ENCODE peak calls at places on chromosomes 2 and 18, in seven cellular contexts. One of them, this sample, is unnamed.

GRCh38 chr2:152166633-152167032 is 8.9 kb downstream of the STAM2 start:
- DNase-seq in T-helper 9 cell: no peak
- DNase-seq in sciatic nerve: no peak
- DNase-seq in ELR: peak
- DNase-seq in T-cell: no peak
- DNase-seq in breast epithelium: no peak
- DNase-seq in stimulated activated CD8-positive, alpha-beta memory T cell treated with anti-CD3 and anti-CD28 coated beads, Interleukin-4, amount 100 ng/mL, for 1 hour: no peak
- DNase-seq in this sample: peak

GRCh38 chr2:64243081-64244048 is 99.1 kb upstream of the PELI1 start:
- DNase-seq in stimulated activated CD8-positive, alpha-beta memory T cell treated with anti-CD3 and anti-CD28 coated beads, Interleukin-4, amount 100 ng/mL, for 1 hour: no peak
- DNase-seq in T-helper 9 cell: no peak
- DNase-seq in breast epithelium: no peak
- DNase-seq in sciatic nerve: no peak
- DNase-seq in ELR: no peak
- DNase-seq in T-cell: no peak
- DNase-seq in this sample: no peak

GRCh38 chr18:34494359-34494696 is 215.8 kb upstream of the DTNA start:
- DNase-seq in sciatic nerve: no peak
- DNase-seq in T-cell: no peak
- DNase-seq in T-helper 9 cell: no peak
- DNase-seq in ELR: no peak
- DNase-seq in stimulated activated CD8-positive, alpha-beta memory T cell treated with anti-CD3 and anti-CD28 coated beads, Interleukin-4, amount 100 ng/mL, for 1 hour: no peak
- DNase-seq in breast epithelium: no peak
- DNase-seq in this sample: no peak

GRCh38 chr18:69947361-69948106 is at the start of gene CD226:
- DNase-seq in breast epithelium: no peak
- DNase-seq in T-cell: no peak
- DNase-seq in T-helper 9 cell: no peak
- DNase-seq in sciatic nerve: no peak
- DNase-seq in stimulated activated CD8-positive, alpha-beta memory T cell treated with anti-CD3 and anti-CD28 coated beads, Interleukin-4, amount 100 ng/mL, for 1 hour: no peak
- DNase-seq in ELR: no peak
- DNase-seq in this sample: no peak

GRCh38 chr2:191246820-191247380 is 1.7 kb downstream of the MYO1B start:
- DNase-seq in T-helper 9 cell: no peak
- DNase-seq in breast epithelium: no peak
- DNase-seq in sciatic nerve: no peak
- DNase-seq in ELR: peak
- DNase-seq in stimulated activated CD8-positive, alpha-beta memory T cell treated with anti-CD3 and anti-CD28 coated beads, Interleukin-4, amount 100 ng/mL, for 1 hour: no peak
- DNase-seq in T-cell: no peak
- DNase-seq in this sample: peak

GRCh38 chr2:43075054-43075593 is 151.3 kb downstream of the ZFP36L2 start:
- DNase-seq in sciatic nerve: peak
- DNase-seq in T-cell: no peak
- DNase-seq in T-helper 9 cell: no peak
- DNase-seq in breast epithelium: peak
- DNase-seq in stimulated activated CD8-positive, alpha-beta memory T cell treated with anti-CD3 and anti-CD28 coated beads, Interleukin-4, amount 100 ng/mL, for 1 hour: no peak
- DNase-seq in ELR: peak
- DNase-seq in this sample: peak

GRCh38 chr2:223026357-223027110 is 25.5 kb upstream of the KCNE4 start:
- DNase-seq in sciatic nerve: no peak
- DNase-seq in ELR: peak
- DNase-seq in stimulated activated CD8-positive, alpha-beta memory T cell treated with anti-CD3 and anti-CD28 coated beads, Interleukin-4, amount 100 ng/mL, for 1 hour: no peak
- DNase-seq in breast epithelium: no peak
- DNase-seq in T-helper 9 cell: no peak
- DNase-seq in T-cell: no peak
- DNase-seq in this sample: peak

GRCh38 chr2:9877026-9877425 is 33.8 kb downstream of the TAF1B start:
- DNase-seq in ELR: no peak
- DNase-seq in breast epithelium: no peak
- DNase-seq in T-helper 9 cell: no peak
- DNase-seq in stimulated activated CD8-positive, alpha-beta memory T cell treated with anti-CD3 and anti-CD28 coated beads, Interleukin-4, amount 100 ng/mL, for 1 hour: no peak
- DNase-seq in T-cell: no peak
- DNase-seq in sciatic nerve: no peak
- DNase-seq in this sample: no peak

GRCh38 chr2:112646102-112646719 is 472 bp downstream of the SLC20A1 start:
- DNase-seq in T-helper 9 cell: no peak
- DNase-seq in breast epithelium: no peak
- DNase-seq in T-cell: no peak
- DNase-seq in sciatic nerve: no peak
- DNase-seq in stimulated activated CD8-positive, alpha-beta memory T cell treated with anti-CD3 and anti-CD28 coated beads, Interleukin-4, amount 100 ng/mL, for 1 hour: no peak
- DNase-seq in ELR: peak
- DNase-seq in this sample: no peak

GRCh38 chr2:139835101-139835500 is 1054.9 kb upstream of the NXPH2 start:
- DNase-seq in sciatic nerve: no peak
- DNase-seq in T-helper 9 cell: no peak
- DNase-seq in T-cell: no peak
- DNase-seq in stimulated activated CD8-positive, alpha-beta memory T cell treated with anti-CD3 and anti-CD28 coated beads, Interleukin-4, amount 100 ng/mL, for 1 hour: no peak
- DNase-seq in breast epithelium: no peak
- DNase-seq in ELR: no peak
- DNase-seq in this sample: no peak

GRCh38 chr2:219521066-219521880 is 7.0 kb downstream of the ASIC4 start:
- DNase-seq in breast epithelium: no peak
- DNase-seq in stimulated activated CD8-positive, alpha-beta memory T cell treated with anti-CD3 and anti-CD28 coated beads, Interleukin-4, amount 100 ng/mL, for 1 hour: no peak
- DNase-seq in ELR: peak
- DNase-seq in T-cell: no peak
- DNase-seq in sciatic nerve: no peak
- DNase-seq in T-helper 9 cell: no peak
- DNase-seq in this sample: peak

GRCh38 chr2:105398522-105399206 is at the start of gene FHL2:
- DNase-seq in stimulated activated CD8-positive, alpha-beta memory T cell treated with anti-CD3 and anti-CD28 coated beads, Interleukin-4, amount 100 ng/mL, for 1 hour: peak
- DNase-seq in sciatic nerve: peak
- DNase-seq in ELR: peak
- DNase-seq in breast epithelium: peak
- DNase-seq in T-cell: peak
- DNase-seq in T-helper 9 cell: peak
- DNase-seq in this sample: peak

GRCh38 chr2:23586691-23587090 is 201.7 kb downstream of the KLHL29 start:
- DNase-seq in T-helper 9 cell: no peak
- DNase-seq in sciatic nerve: no peak
- DNase-seq in T-cell: no peak
- DNase-seq in stimulated activated CD8-positive, alpha-beta memory T cell treated with anti-CD3 and anti-CD28 coated beads, Interleukin-4, amount 100 ng/mL, for 1 hour: no peak
- DNase-seq in ELR: no peak
- DNase-seq in breast epithelium: no peak
- DNase-seq in this sample: no peak